ENCODE peak calls at places on chromosome 17, in ten cellular contexts. W is sigmoid colon, T is HCT116, E is tibial nerve, C is heart left ventricle, K is adrenal gland, B is IMR-90, J is body of pancreas, Z is suprapubic skin, P is transverse colon. M is an unnamed sample.
A peak's percentile ranks its signal among the peaks of the same experiment; 100 is the strongest.

GRCh38 chr17:56305017-56305416 is 151.7 kb downstream of the ANKFN1 start:
- DNase-seq in W (no peak), T (no peak), E (no peak), C (no peak), K (no peak), B (no peak), J (no peak), Z (no peak), P (no peak), M (no peak)

GRCh38 chr17:82881900-82882714 is 42.3 kb upstream of the ZNF750 start:
- DNase-seq in W (peak; percentile 89), T (no peak), E (peak; percentile 64), C (peak; percentile 51), K (peak; percentile 56), B (no peak), J (peak; percentile 50), Z (peak; percentile 90), P (peak; percentile 51), M (peak; percentile 38)

GRCh38 chr17:66781135-66781534 is 53.8 kb upstream of the CACNG5 start:
- DNase-seq in W (no peak), T (no peak), E (no peak), C (no peak), K (no peak), B (no peak), J (no peak), Z (no peak), P (no peak), M (no peak)

GRCh38 chr17:12994341-12995074 is 23.3 kb downstream of the ELAC2 start:
- DNase-seq in W (no peak), T (no peak), E (no peak), C (no peak), K (no peak), B (no peak), J (no peak), Z (no peak), P (no peak), M (no peak)

GRCh38 chr17:75370288-75370687 is 35.2 kb downstream of the GRB2 start:
- DNase-seq in W (peak; percentile 78), T (no peak), E (no peak), C (peak; percentile 50), K (peak; percentile 52), B (no peak), J (peak; percentile 22), Z (no peak), P (no peak), M (peak; percentile 63)

GRCh38 chr17:78479369-78479768 is 97.8 kb downstream of the DNAH17 start:
- DNase-seq in W (no peak), T (no peak), E (no peak), C (no peak), K (no peak), B (no peak), J (no peak), Z (no peak), P (no peak), M (no peak)

GRCh38 chr17:78132086-78132676 is 1.6 kb downstream of the TMC8 start:
- DNase-seq in W (no peak), T (no peak), E (no peak), C (no peak), K (no peak), B (no peak), J (peak; percentile 37), Z (peak; percentile 78), P (peak; percentile 83), M (peak; percentile 65)

GRCh38 chr17:22374741-22375140 is 682.4 kb downstream of the KCNJ18 start:
- DNase-seq in W (no peak), T (no peak), E (no peak), C (no peak), K (no peak), B (no peak), J (no peak), Z (no peak), P (no peak), M (no peak)

GRCh38 chr17:45144199-45145034 is 3.9 kb upstream of the HEXIM1 start:
- DNase-seq in W (peak; percentile 86), T (no peak), E (peak; percentile 33), C (peak; percentile 74), K (no peak), B (no peak), J (no peak), Z (peak; percentile 83), P (peak; percentile 69), M (peak; percentile 34)

GRCh38 chr17:57097832-57098421 is 12.9 kb downstream of the AKAP1 start:
- DNase-seq in W (peak; percentile 86), T (no peak), E (no peak), C (peak; percentile 52), K (peak; percentile 78), B (peak; percentile 78), J (no peak), Z (no peak), P (no peak), M (peak; percentile 62)

GRCh38 chr17:47244697-47245096 is 8.9 kb upstream of the ITGB3 start:
- DNase-seq in W (no peak), T (no peak), E (no peak), C (no peak), K (no peak), B (peak; percentile 33), J (no peak), Z (no peak), P (no peak), M (no peak)

GRCh38 chr17:55238931-55239297 is 25.8 kb upstream of the HLF start:
- DNase-seq in W (no peak), T (no peak), E (no peak), C (no peak), K (no peak), B (no peak), J (peak; percentile 16), Z (no peak), P (no peak), M (peak; percentile 62)

DNA sequence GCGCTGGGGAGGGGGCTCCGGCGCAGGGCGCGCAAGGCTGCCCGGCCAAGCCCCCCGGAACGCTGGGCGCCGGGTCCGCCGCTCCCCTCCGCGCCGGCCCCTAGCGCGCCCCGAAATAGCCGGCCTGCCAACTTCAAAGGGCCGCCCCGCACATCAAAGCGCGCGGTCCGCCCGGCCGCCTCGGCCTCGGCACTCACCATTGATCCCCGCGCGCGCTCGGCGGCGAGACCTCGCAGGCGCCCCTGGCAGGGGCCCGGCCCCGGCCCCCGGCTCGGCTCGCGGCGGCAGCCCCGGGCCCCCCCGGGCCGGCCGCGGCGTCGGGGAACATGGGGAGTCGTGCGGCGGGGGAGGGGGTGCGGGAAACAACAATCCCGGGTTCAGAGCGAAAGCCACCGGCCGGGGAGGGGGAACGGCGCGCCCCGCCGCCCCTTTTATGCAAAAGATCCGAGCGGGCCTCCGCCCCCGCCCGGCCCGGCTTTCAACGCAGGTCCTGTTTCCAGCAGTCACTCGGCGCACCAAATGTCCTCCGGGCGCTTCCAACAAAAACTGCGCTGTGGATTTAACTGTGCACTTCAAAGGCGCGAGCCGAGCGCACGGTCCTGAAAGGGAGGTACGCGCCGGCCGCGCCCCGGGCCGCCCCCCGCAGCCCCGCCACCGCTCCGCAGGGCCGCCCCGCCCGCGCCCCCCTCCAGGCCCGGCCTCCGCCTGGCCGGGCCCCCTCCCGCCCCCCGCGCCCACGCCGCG is 648 bp downstream of the AXIN2 start:
- DNase-seq in W (peak; percentile 94), T (peak; percentile 94), E (peak; percentile 75), C (peak; percentile 85), K (peak; percentile 87), B (peak; percentile 83), J (peak; percentile 90), Z (peak; percentile 92), P (peak; percentile 88), M (peak; percentile 94)
- H3K36me3 ChIP-seq in W (peaks cover 6% of the 10 kb centered on the region), T (no peaks in the 10 kb centered on the region), E (no peaks in the 10 kb centered on the region), C (no peaks in the 10 kb centered on the region), K (no peaks in the 10 kb centered on the region), B (peaks cover 10% of the 10 kb centered on the region), J (no peaks in the 10 kb centered on the region), Z (no peaks in the 10 kb centered on the region), P (no peaks in the 10 kb centered on the region), M (no peaks in the 10 kb centered on the region)

DNA sequence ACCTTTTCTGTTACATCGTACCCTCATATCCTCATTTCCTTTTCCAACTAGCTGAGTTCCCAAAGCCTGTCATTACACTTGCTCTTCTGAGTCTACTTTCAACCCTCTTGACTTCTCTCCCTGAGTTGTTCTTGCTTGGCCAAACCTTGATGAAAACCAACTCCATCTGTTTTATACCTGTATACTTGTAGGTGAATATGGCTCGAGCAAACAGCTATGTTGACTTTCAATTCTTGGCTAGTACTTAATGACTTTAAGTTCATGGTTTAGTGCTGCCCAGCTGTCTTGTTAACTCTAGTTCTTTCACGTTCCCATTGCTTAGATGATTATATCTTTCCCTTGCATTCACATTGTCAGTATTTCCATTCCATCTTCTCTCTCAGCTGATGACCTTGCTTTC is 14.8 kb downstream of the TANC2 start:
- DNase-seq in W (no peak), T (no peak), E (no peak), C (no peak), K (no peak), B (no peak), J (no peak), Z (no peak), P (no peak), M (no peak)
- TF ChIP-seq POLR2A in W (no peak), T (no peak), E (no peak), C (no peak), K (no peak), B (no peak), J (no peak), Z (no peak), P (no peak), M (no peak)

DNA sequence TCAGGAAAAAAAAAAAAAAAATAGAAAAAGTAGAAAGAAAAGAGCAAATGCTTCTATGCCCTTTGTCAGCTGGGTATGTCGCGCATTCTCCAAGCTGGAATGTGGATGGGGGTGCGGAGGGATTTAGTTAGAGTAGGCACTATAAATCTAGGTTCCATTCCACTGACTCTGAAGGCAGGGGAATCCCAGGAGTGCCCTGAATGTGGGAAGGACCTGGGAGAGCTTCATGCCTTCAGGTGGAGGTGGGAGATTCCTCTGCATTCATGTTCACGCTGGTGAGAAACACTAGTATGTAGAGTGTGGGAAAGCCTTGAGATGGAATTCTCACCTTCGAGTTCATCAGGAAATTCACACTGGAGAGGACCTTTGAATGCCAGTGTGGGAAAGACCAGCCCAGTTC is 12.4 kb downstream of the ZNF232 start:
- DNase-seq in W (no peak), T (no peak), E (no peak), C (no peak), K (no peak), B (no peak), J (no peak), Z (peak; percentile 16), P (no peak), M (no peak)
- H3K9me3 ChIP-seq in W (peaks cover 12% of the 10 kb centered on the region), T (peaks cover 8% of the 10 kb centered on the region), E (peaks cover 25% of the 10 kb centered on the region), C (peaks cover 29% of the 10 kb centered on the region), K (peaks cover 16% of the 10 kb centered on the region), B (peaks cover 66% of the 10 kb centered on the region), J (peaks cover 15% of the 10 kb centered on the region), Z (peaks cover 15% of the 10 kb centered on the region), P (peaks cover 31% of the 10 kb centered on the region), M (no peaks in the 10 kb centered on the region)

DNA sequence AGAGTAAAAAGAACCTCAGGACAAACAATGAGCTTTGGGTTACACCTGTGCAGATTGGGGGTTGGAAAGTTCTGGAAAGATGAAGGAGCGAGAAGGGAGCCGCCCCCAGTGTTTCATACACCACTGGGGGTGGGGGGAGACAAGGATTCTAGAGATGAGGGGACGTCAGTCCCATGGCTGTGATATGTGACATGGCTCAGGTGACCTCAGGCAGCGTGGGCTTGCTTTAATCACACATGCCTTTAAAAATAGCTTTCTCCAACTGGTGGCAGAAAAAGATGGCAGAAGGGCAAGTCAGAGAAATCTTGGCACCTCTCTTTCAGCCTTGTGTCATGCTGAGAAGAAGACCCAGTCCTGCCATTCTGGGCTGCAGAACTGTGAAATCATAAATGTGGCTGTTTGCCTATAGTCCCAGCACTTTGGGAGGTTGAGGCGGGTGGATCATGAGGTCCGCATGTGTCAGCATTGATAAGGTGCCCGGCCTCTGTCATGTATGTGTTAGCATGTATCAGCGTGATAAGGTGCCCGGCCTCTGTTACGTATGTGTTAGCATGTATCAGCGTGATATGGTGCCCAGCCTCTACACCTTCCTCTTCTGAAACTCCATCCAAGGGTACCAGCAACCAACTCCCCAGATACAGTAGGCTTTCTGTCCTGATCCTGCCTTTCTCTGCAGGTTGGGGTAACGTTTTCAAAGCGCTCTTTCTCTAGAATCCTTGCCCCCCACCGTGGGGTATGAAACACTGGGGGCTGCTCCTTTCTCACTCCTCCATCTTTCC is 25.0 kb downstream of the WIPI1 start:
- DNase-seq in W (no peak), T (no peak), E (no peak), C (no peak), K (no peak), B (no peak), J (no peak), Z (peak; percentile 42), P (no peak), M (no peak)
- H3K36me3 ChIP-seq in W (peaks cover 88% of the 10 kb centered on the region), T (no peaks in the 10 kb centered on the region), E (peaks cover 28% of the 10 kb centered on the region), C (peaks cover 94% of the 10 kb centered on the region), K (no peaks in the 10 kb centered on the region), B (peaks cover 70% of the 10 kb centered on the region), J (peaks cover 57% of the 10 kb centered on the region), Z (peaks cover 86% of the 10 kb centered on the region), P (no peaks in the 10 kb centered on the region), M (peaks cover 60% of the 10 kb centered on the region)

M was measured in thyroid gland.